ENCODE peak calls at places on chromosomes 2 and 18, in six cellular contexts. N, U, C, G, I and R are unnamed samples.

GRCh38 chr2:135798762-135799161 is 38.2 kb downstream of the LCT start:
- DNase-seq in N (no peak), U (no peak), C (no peak), G (no peak), I (no peak), R (no peak)

GRCh38 chr2:38716185-38716584 is 35.0 kb downstream of the SRSF7 start:
- DNase-seq in N (no peak), U (no peak), C (no peak), G (no peak), I (peak; percentile 88), R (peak; percentile 47)

GRCh38 chr2:222296311-222296736 is 2.5 kb downstream of the PAX3 start:
- DNase-seq in N (no peak), U (no peak), C (no peak), G (no peak), I (no peak), R (no peak)

GRCh38 chr2:132991464-132992045 is 321.6 kb upstream of the LYPD1 start:
- DNase-seq in N (no peak), U (peak; percentile 10), C (no peak), G (no peak), I (no peak), R (no peak)

GRCh38 chr2:673615-674318 is 3.4 kb downstream of the TMEM18 start:
- DNase-seq in N (no peak), U (no peak), C (no peak), G (no peak), I (peak; percentile 23), R (peak; percentile 25)

GRCh38 chr2:200749631-200750322 is 61.9 kb upstream of the BZW1 start:
- DNase-seq in N (no peak), U (no peak), C (no peak), G (no peak), I (peak; percentile 26), R (no peak)

GRCh38 chr2:167289651-167290410 is 401.6 kb downstream of the XIRP2 start:
- DNase-seq in N (no peak), U (no peak), C (no peak), G (no peak), I (no peak), R (no peak)

GRCh38 chr18:49591775-49592174 is 29.9 kb downstream of the LIPG start:
- DNase-seq in N (no peak), U (no peak), C (no peak), G (no peak), I (no peak), R (no peak)

GRCh38 chr2:61634512-61634911 is 96.4 kb upstream of the XPO1 start:
- DNase-seq in N (no peak), U (no peak), C (no peak), G (no peak), I (no peak), R (no peak)

GRCh38 chr2:43328157-43328556 is 101.8 kb upstream of the ZFP36L2 start:
- DNase-seq in N (no peak), U (peak; percentile 29), C (no peak), G (no peak), I (no peak), R (no peak)

GRCh38 chr2:196170202-196170680 is 1.1 kb downstream of the STK17B start:
- DNase-seq in N (no peak), U (peak; percentile 68), C (no peak), G (peak; percentile 61), I (peak; percentile 54), R (no peak)

GRCh38 chr2:208407667-208408066 is 1.1 kb downstream of the PTH2R start:
- DNase-seq in N (no peak), U (peak; percentile 30), C (no peak), G (no peak), I (peak; percentile 30), R (no peak)

GRCh38 chr2:120887844-120888243 is 152.2 kb downstream of the GLI2 start:
- DNase-seq in N (no peak), U (peak; percentile 34), C (no peak), G (no peak), I (no peak), R (no peak)

GRCh38 chr2:74328074-74328473 is 15.1 kb downstream of the SLC4A5 start:
- DNase-seq in N (no peak), U (no peak), C (no peak), G (no peak), I (no peak), R (no peak)

GRCh38 chr2:172148246-172148645 is 45.5 kb upstream of the DLX2 start:
- DNase-seq in N (no peak), U (no peak), C (no peak), G (no peak), I (no peak), R (peak; percentile 38)

GRCh38 chr18:79939096-79939495 is 12.4 kb downstream of the SLC66A2 start:
- DNase-seq in N (no peak), U (peak; percentile 1), C (no peak), G (no peak), I (no peak), R (no peak)

GRCh38 chr2:224929512-224929911 is 112.8 kb downstream of the DOCK10 start:
- DNase-seq in N (no peak), U (no peak), C (no peak), G (no peak), I (no peak), R (no peak)

GRCh38 chr2:226742346-226742745 is 57.3 kb downstream of the IRS1 start:
- DNase-seq in N (no peak), U (peak; percentile 63), C (no peak), G (no peak), I (peak; percentile 33), R (no peak)

GRCh38 chr2:110729106-110729505 is 3.3 kb upstream of the ACOXL start:
- DNase-seq in N (no peak), U (no peak), C (no peak), G (no peak), I (no peak), R (no peak)

GRCh38 chr2:204024503-204024902 is 87.9 kb downstream of the ICOS start:
- DNase-seq in N (no peak), U (peak; percentile 14), C (peak; percentile 22), G (no peak), I (peak; percentile 41), R (no peak)
- TF ChIP-seq CTCF in N (peak; percentile 71), U (peak; percentile 38), C (peak; percentile 64), G (peak; percentile 46), I (peak; percentile 62), R (peak; percentile 72)

GRCh38 chr2:46366675-46367067 is 69.5 kb downstream of the EPAS1 start:
- DNase-seq in N (no peak), U (no peak), C (no peak), G (no peak), I (no peak), R (no peak)

GRCh38 chr2:46367286-46367685 is 70.1 kb downstream of the EPAS1 start:
- DNase-seq in N (peak; percentile 9), U (no peak), C (no peak), G (no peak), I (no peak), R (no peak)

GRCh38 chr2:46368416-46368815 is 71.2 kb downstream of the EPAS1 start:
- DNase-seq in N (no peak), U (no peak), C (no peak), G (no peak), I (no peak), R (no peak)

GRCh38 chr2:46364797-46365457 is 67.7 kb downstream of the EPAS1 start:
- DNase-seq in N (peak; percentile 14), U (peak; percentile 59), C (peak; percentile 59), G (no peak), I (peak; percentile 76), R (peak; percentile 40)

GRCh38 chr2:46365913-46366674 is 68.9 kb downstream of the EPAS1 start:
- DNase-seq in N (no peak), U (no peak), C (no peak), G (no peak), I (no peak), R (no peak)
- TF ChIP-seq CTCF in N (peak; percentile 62), U (peak; percentile 30), C (peak; percentile 51), G (peak; percentile 44), I (peak; percentile 42), R (peak; percentile 64)

GRCh38 chr2:237322564-237322963 is 91.4 kb downstream of the COL6A3 start:
- DNase-seq in N (no peak), U (peak; percentile 63), C (no peak), G (no peak), I (no peak), R (no peak)
- TF ChIP-seq CTCF in N (peak; percentile 62), U (peak; percentile 61), C (peak; percentile 35), G (peak; percentile 38), I (peak; percentile 26), R (peak; percentile 42)

GRCh38 chr18:73891572-73892421 is 255.8 kb downstream of the FBXO15 start:
- DNase-seq in N (no peak), U (no peak), C (no peak), G (no peak), I (no peak), R (no peak)
- TF ChIP-seq CTCF in N (peak; percentile 18), U (no peak), C (no peak), G (no peak), I (no peak), R (no peak)

DNA sequence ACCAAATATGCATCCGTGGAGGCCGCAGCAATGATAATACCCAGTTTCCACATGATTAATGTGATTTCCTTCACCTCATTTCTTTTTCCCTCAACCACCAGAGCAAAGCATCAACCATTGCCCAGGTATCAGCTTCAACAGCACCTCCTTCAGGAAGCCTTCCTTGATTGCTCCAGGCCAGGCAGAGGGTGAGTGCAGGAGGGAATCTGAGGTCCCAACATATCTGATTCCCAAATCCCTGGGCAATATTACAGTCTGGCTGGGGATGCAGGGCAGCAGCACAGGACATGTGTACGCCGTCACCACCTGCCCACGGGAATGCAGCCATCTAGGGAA is 142.4 kb upstream of the MYCN start:
- DNase-seq in N (no peak), U (no peak), C (no peak), G (no peak), I (no peak), R (no peak)
- TF ChIP-seq CTCF in N (no peak), U (no peak), C (no peak), G (no peak), I (no peak), R (no peak)

DNA sequence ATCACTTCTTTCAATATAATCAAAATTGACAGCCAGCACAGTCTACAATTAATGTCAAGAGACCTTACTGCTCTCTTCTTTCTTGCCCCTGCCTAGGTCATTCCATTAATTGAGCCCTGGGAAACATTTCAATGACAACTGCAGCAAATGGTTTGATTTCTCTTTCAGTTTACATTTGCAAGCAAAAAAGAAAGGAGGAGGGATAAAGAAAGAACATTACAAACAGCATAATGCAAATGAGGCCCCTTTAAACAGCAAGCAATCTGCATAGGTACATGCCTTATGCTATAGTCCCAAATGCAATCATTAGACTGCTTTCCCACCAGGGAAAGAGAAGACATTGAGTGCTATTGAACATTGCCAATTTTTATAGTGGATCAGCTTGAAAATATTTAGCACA is 655.0 kb upstream of the CDH2 start:
- DNase-seq in N (no peak), U (no peak), C (no peak), G (no peak), I (no peak), R (no peak)
- TF ChIP-seq CTCF in N (no peak), U (no peak), C (no peak), G (no peak), I (no peak), R (no peak)

DNA sequence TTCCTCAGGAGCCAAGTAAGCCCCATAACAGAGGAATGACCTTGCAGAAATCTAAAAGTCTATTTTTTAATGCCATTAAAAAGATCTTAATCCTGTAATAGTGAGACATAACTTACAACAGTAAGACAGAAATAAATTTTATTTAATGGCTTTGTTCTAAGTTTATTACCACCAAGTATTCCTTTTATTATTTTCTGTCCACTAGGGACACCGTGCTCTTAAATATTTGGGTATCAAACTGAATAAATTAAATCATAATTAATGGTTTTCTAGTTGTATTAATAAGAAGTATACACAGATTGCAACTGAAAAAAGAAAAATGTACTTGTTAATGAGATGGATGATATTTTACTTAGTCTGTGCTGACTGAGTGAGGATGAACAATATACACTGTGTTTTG is 3.1 kb upstream of the B4GALT6 start:
- DNase-seq in N (no peak), U (no peak), C (no peak), G (no peak), I (no peak), R (no peak)
- TF ChIP-seq CTCF in N (peak; percentile 13), U (no peak), C (no peak), G (no peak), I (peak; percentile 24), R (no peak)